ENCODE peak calls at places on chromosome 13, in seven cellular contexts. Q, H, D, A, Z, V and O are unnamed samples.

GRCh38 chr13:94617389-94618000 is 15.8 kb downstream of the GPR180 start:
- DNase-seq in Z (peak; percentile 56), A (peak; percentile 13), D (no peak), Q (no peak), H (peak; percentile 29), V (no peak), O (no peak)

GRCh38 chr13:51907040-51907732 is 45.4 kb downstream of the CCDC70 start:
- DNase-seq in D (no peak), H (no peak), V (no peak), A (no peak), Z (no peak), Q (no peak), O (no peak)

GRCh38 chr13:28100149-28101121 is at the start of gene FLT3:
- DNase-seq in Z (peak; percentile 4), A (peak; percentile 5), V (no peak), Q (no peak), D (no peak), H (no peak), O (no peak)

GRCh38 chr13:80341771-80342271 is 895 bp upstream of the SPRY2 start:
- DNase-seq in A (no peak), H (no peak), Z (no peak), Q (no peak), V (peak; percentile 55), D (no peak), O (no peak)

GRCh38 chr13:27135023-27135422 is 36.6 kb downstream of the USP12 start:
- DNase-seq in Q (no peak), V (no peak), A (no peak), D (no peak), Z (no peak), H (no peak), O (no peak)

GRCh38 chr13:43363156-43363918 is 340.0 kb downstream of the DNAJC15 start:
- DNase-seq in H (no peak), Q (no peak), Z (no peak), A (peak; percentile 78), V (no peak), D (peak; percentile 41), O (peak; percentile 60)

GRCh38 chr13:114222461-114222968 is 12.2 kb upstream of the CDC16 start:
- DNase-seq in Z (no peak), H (no peak), A (no peak), V (peak; percentile 63), D (no peak), Q (no peak), O (no peak)

GRCh38 chr13:62357887-62358645 is 942.4 kb upstream of the PCDH20 start:
- DNase-seq in Z (no peak), D (peak; percentile 48), A (peak; percentile 12), V (no peak), Q (no peak), H (no peak), O (peak; percentile 27)

GRCh38 chr13:110913322-110913721 is 1.5 kb downstream of the ANKRD10 start:
- DNase-seq in A (no peak), V (no peak), D (no peak), Q (no peak), Z (peak; percentile 35), H (no peak), O (no peak)

GRCh38 chr13:40377783-40378182 is 288.7 kb downstream of the FOXO1 start:
- DNase-seq in D (no peak), A (peak; percentile 22), V (no peak), Z (no peak), H (no peak), Q (no peak), O (no peak)

GRCh38 chr13:50989476-50989875 is 79.9 kb downstream of the RNASEH2B start:
- DNase-seq in V (no peak), A (no peak), Z (no peak), H (no peak), D (no peak), Q (no peak), O (no peak)

GRCh38 chr13:89490661-89491060 is 1819.5 kb downstream of the SLITRK5 start:
- DNase-seq in Q (no peak), A (no peak), D (peak; percentile 46), H (no peak), Z (no peak), V (no peak), O (no peak)

GRCh38 chr13:73520566-73521290 is 461.9 kb downstream of the KLF5 start:
- DNase-seq in V (no peak), Z (peak; percentile 15), A (no peak), Q (no peak), H (peak; percentile 17), D (no peak), O (no peak)

GRCh38 chr13:89324582-89324981 is 1653.4 kb downstream of the SLITRK5 start:
- DNase-seq in H (no peak), A (no peak), V (no peak), Z (no peak), Q (no peak), D (no peak), O (no peak)

GRCh38 chr13:99307247-99307646 is at the start of gene GPR183:
- DNase-seq in Z (peak; percentile 76), V (no peak), Q (no peak), H (no peak), D (no peak), A (no peak), O (no peak)

GRCh38 chr13:24323739-24324075 is 14.3 kb downstream of the C1QTNF9 start:
- DNase-seq in A (no peak), Z (no peak), D (no peak), H (no peak), V (no peak), Q (no peak), O (no peak)

GRCh38 chr13:73683746-73684145 is 450.5 kb downstream of the KLF12 start:
- DNase-seq in A (no peak), V (no peak), Z (no peak), H (no peak), Q (no peak), D (no peak), O (no peak)

GRCh38 chr13:103044054-103044453 is 22.2 kb downstream of the SLC10A2 start:
- DNase-seq in H (no peak), D (no peak), Z (no peak), A (no peak), V (no peak), Q (no peak), O (no peak)

GRCh38 chr13:103046676-103047075 is 19.5 kb downstream of the SLC10A2 start:
- DNase-seq in H (no peak), D (no peak), Z (no peak), A (no peak), Q (no peak), V (no peak), O (no peak)
- H3K4me3 ChIP-seq in H (no peak overlapping the region), D (no peak overlapping the region), Z (no peak overlapping the region), A (no peak overlapping the region), Q (no peak overlapping the region), V (no peak overlapping the region), O (no peak overlapping the region)

GRCh38 chr13:76470991-76471390 is 415.2 kb downstream of the KCTD12 start:
- DNase-seq in D (no peak), Z (no peak), H (no peak), Q (no peak), A (no peak), V (no peak), O (no peak)
- H3K4me3 ChIP-seq in D (no peak overlapping the region), Z (no peak overlapping the region), H (no peak overlapping the region), Q (no peak overlapping the region), A (no peak overlapping the region), V (no peak overlapping the region), O (no peak overlapping the region)

DNA sequence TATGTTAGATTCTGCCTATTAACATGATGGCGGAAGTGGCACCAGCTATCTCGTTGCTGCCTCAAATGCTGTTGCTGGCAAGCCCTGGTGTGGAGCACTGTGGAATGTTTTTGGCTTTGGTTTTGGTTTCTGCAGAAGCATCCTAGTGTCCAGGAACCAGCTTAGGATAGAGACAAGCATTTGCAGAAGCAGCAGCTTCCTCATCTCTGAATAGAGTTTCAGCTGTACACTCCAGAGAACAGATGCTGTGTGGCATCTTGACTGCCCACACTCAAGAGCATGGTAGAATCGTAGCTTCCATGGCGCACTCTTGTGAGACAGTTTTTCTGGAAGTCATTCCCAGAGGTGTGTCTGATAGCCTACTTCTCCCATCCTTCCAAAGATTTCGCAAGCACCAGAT is 145.3 kb upstream of the RXFP2 start:
- DNase-seq in Q (no peak), V (no peak), Z (no peak), D (no peak), H (no peak), A (no peak), O (no peak)
- H3K4me3 ChIP-seq in Q (no peak overlapping the region), V (no peak overlapping the region), Z (no peak overlapping the region), D (no peak overlapping the region), H (no peak overlapping the region), A (no peak overlapping the region), O (no peak overlapping the region)

GRCh38 chr13:21318891-21319532 is 140.1 kb downstream of the ZDHHC20 start:
- DNase-seq in A (no peak), Q (no peak), D (no peak), Z (no peak), H (no peak), V (no peak), O (no peak)
- H3K4me3 ChIP-seq in A (no peak overlapping the region), Q (peak overlapping the region; percentile 30), D (peak overlapping the region; percentile 9), Z (no peak overlapping the region), H (no peak overlapping the region), V (no peak overlapping the region), O (no peak overlapping the region)

GRCh38 chr13:113184568-113185440 is 23.7 kb downstream of the PCID2 start:
- DNase-seq in A (no peak), H (peak; percentile 54), D (no peak), Q (no peak), V (no peak), Z (peak; percentile 54), O (no peak)
- H3K4me3 ChIP-seq in A (no peak overlapping the region), H (no peak overlapping the region), D (no peak overlapping the region), Q (no peak overlapping the region), V (no peak overlapping the region), Z (no peak overlapping the region), O (no peak overlapping the region)

DNA sequence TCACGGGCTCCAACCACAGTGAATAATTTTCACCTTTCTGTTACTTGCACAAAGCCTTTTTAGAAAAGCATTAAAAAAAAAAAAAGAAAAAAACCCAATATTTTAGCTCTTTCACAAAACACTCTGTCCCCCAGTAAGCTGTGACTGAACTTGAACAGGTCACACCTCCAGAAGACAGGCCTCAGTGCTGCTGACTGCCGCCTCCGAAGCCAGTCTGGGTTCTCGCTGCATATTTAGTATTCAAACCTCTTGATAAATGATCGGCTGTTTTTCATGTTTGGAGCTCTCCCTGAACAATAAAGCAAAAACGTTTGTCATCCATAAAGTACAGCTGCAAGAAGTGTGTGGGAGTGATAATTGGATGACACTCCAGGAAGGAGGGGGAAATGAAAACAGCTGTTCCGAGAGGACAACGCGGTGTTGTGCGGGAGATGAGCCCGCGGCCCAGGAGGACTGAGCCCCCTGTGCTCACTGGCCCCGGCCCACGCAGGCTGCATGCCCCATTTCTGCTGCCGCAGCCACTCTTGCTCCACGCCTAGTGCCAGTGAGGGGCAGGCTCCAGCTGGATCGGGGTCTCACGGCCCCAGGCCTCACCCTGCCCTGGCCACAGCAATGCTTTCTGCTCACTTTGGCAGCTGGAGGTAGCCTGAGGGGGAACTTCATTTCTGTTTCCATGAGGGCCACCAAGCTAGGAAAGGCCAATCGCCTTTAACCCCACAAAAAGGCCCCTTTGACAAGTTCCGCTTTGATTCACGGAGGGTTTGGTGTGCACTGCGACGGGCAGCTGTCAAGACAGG is 537.8 kb downstream of the EFNB2 start:
- DNase-seq in Q (no peak), D (no peak), V (no peak), A (peak; percentile 47), Z (no peak), H (no peak), O (peak; percentile 64)
- H3K4me3 ChIP-seq in Q (no peak overlapping the region), D (no peak overlapping the region), V (no peak overlapping the region), A (no peak overlapping the region), Z (no peak overlapping the region), H (no peak overlapping the region), O (no peak overlapping the region)

GRCh38 chr13:49367640-49368431 is 76.0 kb downstream of the CAB39L start:
- DNase-seq in Z (no peak), V (no peak), H (no peak), A (peak; percentile 66), Q (no peak), D (peak; percentile 42), O (no peak)
- H3K4me3 ChIP-seq in Z (no peak overlapping the region), V (peak overlapping the region; percentile 26), H (no peak overlapping the region), A (no peak overlapping the region), Q (no peak overlapping the region), D (no peak overlapping the region), O (no peak overlapping the region)